ENCODE peak calls at places on chromosomes 7 and 10, in four cellular contexts. One of them, this sample, is unnamed.

GRCh38 chr7:105493928-105494325 is 28.1 kb downstream of the PUS7 start:
- DNase-seq in stomach: peak; percentile 61
- DNase-seq in transverse colon: no peak
- DNase-seq in foreskin keratinocyte: no peak
- DNase-seq in this sample: no peak

GRCh38 chr10:132716691-132717490 is 69.1 kb downstream of the NKX6-2 start:
- DNase-seq in stomach: no peak
- DNase-seq in transverse colon: no peak
- DNase-seq in foreskin keratinocyte: no peak
- DNase-seq in this sample: peak; percentile 65

GRCh38 chr7:33334349-33334748 is 205.0 kb downstream of the BBS9 start:
- DNase-seq in stomach: no peak
- DNase-seq in transverse colon: no peak
- DNase-seq in foreskin keratinocyte: peak; percentile 21
- DNase-seq in this sample: no peak

GRCh38 chr7:2108501-2109250 is 124.1 kb downstream of the MAD1L1 start:
- DNase-seq in stomach: no peak
- DNase-seq in transverse colon: no peak
- DNase-seq in foreskin keratinocyte: no peak
- DNase-seq in this sample: no peak

GRCh38 chr7:42982604-42983115 is 50.5 kb downstream of the MRPL32 start:
- DNase-seq in stomach: no peak
- DNase-seq in transverse colon: no peak
- DNase-seq in foreskin keratinocyte: no peak
- DNase-seq in this sample: no peak

GRCh38 chr7:117673367-117673766 is 193.5 kb downstream of the CFTR start:
- DNase-seq in stomach: peak; percentile 35
- DNase-seq in transverse colon: peak; percentile 71
- DNase-seq in foreskin keratinocyte: peak; percentile 41
- DNase-seq in this sample: peak; percentile 67

GRCh38 chr10:61503051-61503450 is 49.9 kb upstream of the TMEM26 start:
- DNase-seq in stomach: no peak
- DNase-seq in transverse colon: no peak
- DNase-seq in foreskin keratinocyte: peak; percentile 79
- DNase-seq in this sample: no peak

GRCh38 chr10:131759347-131759746 is 141.5 kb upstream of the PPP2R2D start:
- DNase-seq in stomach: no peak
- DNase-seq in transverse colon: no peak
- DNase-seq in foreskin keratinocyte: no peak
- DNase-seq in this sample: no peak

GRCh38 chr10:46992794-46993552 is 81.7 kb downstream of the PTPN20 start:
- DNase-seq in stomach: no peak
- DNase-seq in transverse colon: peak; percentile 25
- DNase-seq in foreskin keratinocyte: no peak
- DNase-seq in this sample: no peak

GRCh38 chr10:27072436-27073114 is 27.7 kb downstream of the ANKRD26 start:
- DNase-seq in stomach: no peak
- DNase-seq in transverse colon: no peak
- DNase-seq in foreskin keratinocyte: no peak
- DNase-seq in this sample: no peak

GRCh38 chr10:77960829-77961329 is 34.3 kb upstream of the DLG5 start:
- DNase-seq in stomach: no peak
- DNase-seq in transverse colon: no peak
- DNase-seq in foreskin keratinocyte: no peak
- DNase-seq in this sample: no peak

GRCh38 chr10:56116684-56117083 is 244.4 kb downstream of the ZWINT start:
- DNase-seq in stomach: no peak
- DNase-seq in transverse colon: no peak
- DNase-seq in foreskin keratinocyte: no peak
- DNase-seq in this sample: no peak

GRCh38 chr10:95748349-95748748 is 7.6 kb upstream of the ENTPD1 start:
- DNase-seq in stomach: no peak
- DNase-seq in transverse colon: no peak
- DNase-seq in foreskin keratinocyte: no peak
- DNase-seq in this sample: no peak

GRCh38 chr7:94823952-94824351 is 83.4 kb upstream of the PPP1R9A start:
- DNase-seq in stomach: no peak
- DNase-seq in transverse colon: no peak
- DNase-seq in foreskin keratinocyte: peak; percentile 83
- DNase-seq in this sample: no peak

GRCh38 chr10:3992374-3993178 is 207.6 kb upstream of the KLF6 start:
- DNase-seq in stomach: no peak
- DNase-seq in transverse colon: no peak
- DNase-seq in foreskin keratinocyte: no peak
- DNase-seq in this sample: no peak

GRCh38 chr7:131219277-131220041 is 108.2 kb upstream of the MKLN1 start:
- DNase-seq in stomach: no peak
- DNase-seq in transverse colon: peak; percentile 24
- DNase-seq in foreskin keratinocyte: no peak
- DNase-seq in this sample: no peak

DNA sequence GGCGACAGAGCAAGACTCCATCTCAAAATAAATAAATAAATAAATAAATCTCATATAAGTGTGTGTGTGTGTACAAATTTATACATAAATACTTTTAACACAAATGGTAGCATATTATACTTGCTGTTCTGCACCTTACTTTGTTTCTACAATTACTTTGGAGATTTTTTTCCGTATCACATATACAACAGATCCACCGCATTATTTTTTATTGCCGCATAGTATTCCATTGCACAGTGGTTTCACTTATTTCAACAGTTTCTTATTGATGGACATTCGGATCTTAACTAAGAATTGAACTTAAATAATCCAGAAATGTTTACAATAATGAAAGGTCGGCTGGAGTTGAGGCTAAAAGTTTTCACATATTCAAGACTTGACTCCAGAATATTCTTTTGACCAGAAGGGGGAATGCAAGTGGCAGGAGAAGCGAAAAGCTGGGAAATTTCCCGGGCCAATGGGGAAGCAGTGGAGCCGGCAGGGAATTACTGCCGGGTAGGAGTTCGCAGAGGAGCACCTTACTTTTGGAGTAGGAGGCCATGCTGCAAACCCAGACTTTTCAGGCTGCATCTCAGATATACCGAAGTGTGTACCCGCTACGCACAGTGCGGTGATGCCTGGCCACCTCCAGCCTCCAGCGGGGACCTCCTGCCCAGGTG is 448 bp upstream of the CNNM1 start:
- DNase-seq in stomach: no peak
- DNase-seq in transverse colon: no peak
- DNase-seq in foreskin keratinocyte: no peak
- DNase-seq in this sample: no peak
- H3K27ac ChIP-seq in stomach: no peak overlapping the region
- H3K27ac ChIP-seq in transverse colon: no peak overlapping the region
- H3K27ac ChIP-seq in foreskin keratinocyte: no peak overlapping the region
- H3K27ac ChIP-seq in this sample: no peak overlapping the region

GRCh38 chr10:79289801-79290200 is 57.5 kb upstream of the PPIF start:
- DNase-seq in stomach: peak; percentile 56
- DNase-seq in transverse colon: peak; percentile 49
- DNase-seq in foreskin keratinocyte: no peak
- DNase-seq in this sample: no peak

GRCh38 chr10:79292026-79292425 is 55.2 kb upstream of the PPIF start:
- DNase-seq in stomach: no peak
- DNase-seq in transverse colon: no peak
- DNase-seq in foreskin keratinocyte: no peak
- DNase-seq in this sample: no peak

GRCh38 chr10:79293841-79294705 is 53.2 kb upstream of the PPIF start:
- DNase-seq in stomach: no peak
- DNase-seq in transverse colon: peak; percentile 36
- DNase-seq in foreskin keratinocyte: peak; percentile 82
- DNase-seq in this sample: peak; percentile 89

GRCh38 chr10:79295593-79295992 is 51.7 kb upstream of the PPIF start:
- DNase-seq in stomach: no peak
- DNase-seq in transverse colon: peak; percentile 36
- DNase-seq in foreskin keratinocyte: no peak
- DNase-seq in this sample: peak; percentile 89

GRCh38 chr10:79292789-79293746 is 54.2 kb upstream of the PPIF start:
- DNase-seq in stomach: peak; percentile 55
- DNase-seq in transverse colon: no peak
- DNase-seq in foreskin keratinocyte: no peak
- DNase-seq in this sample: peak; percentile 88
- TF ChIP-seq CTCF in stomach: peak; percentile 18
- TF ChIP-seq CTCF in transverse colon: peak; percentile 39
- TF ChIP-seq CTCF in foreskin keratinocyte: peak; percentile 61
- TF ChIP-seq CTCF in this sample: peak; percentile 51

GRCh38 chr7:1007901-1008300 is 24.9 kb downstream of the CYP2W1 start:
- DNase-seq in stomach: peak; percentile 74
- DNase-seq in transverse colon: peak; percentile 70
- DNase-seq in foreskin keratinocyte: no peak
- DNase-seq in this sample: no peak

GRCh38 chr7:1005303-1005702 is 22.3 kb downstream of the CYP2W1 start:
- DNase-seq in stomach: no peak
- DNase-seq in transverse colon: no peak
- DNase-seq in foreskin keratinocyte: no peak
- DNase-seq in this sample: no peak

GRCh38 chr7:1000594-1000935 is 17.6 kb downstream of the CYP2W1 start:
- DNase-seq in stomach: no peak
- DNase-seq in transverse colon: no peak
- DNase-seq in foreskin keratinocyte: no peak
- DNase-seq in this sample: no peak

GRCh38 chr7:999921-1000593 is 17.1 kb downstream of the CYP2W1 start:
- DNase-seq in stomach: no peak
- DNase-seq in transverse colon: no peak
- DNase-seq in foreskin keratinocyte: no peak
- DNase-seq in this sample: no peak

GRCh38 chr7:1004018-1004880 is 21.3 kb downstream of the CYP2W1 start:
- DNase-seq in stomach: no peak
- DNase-seq in transverse colon: no peak
- DNase-seq in foreskin keratinocyte: no peak
- DNase-seq in this sample: no peak
- H3K27ac ChIP-seq in stomach: no peak overlapping the region
- H3K27ac ChIP-seq in transverse colon: no peak overlapping the region
- H3K27ac ChIP-seq in foreskin keratinocyte: no peak overlapping the region
- H3K27ac ChIP-seq in this sample: no peak overlapping the region

DNA sequence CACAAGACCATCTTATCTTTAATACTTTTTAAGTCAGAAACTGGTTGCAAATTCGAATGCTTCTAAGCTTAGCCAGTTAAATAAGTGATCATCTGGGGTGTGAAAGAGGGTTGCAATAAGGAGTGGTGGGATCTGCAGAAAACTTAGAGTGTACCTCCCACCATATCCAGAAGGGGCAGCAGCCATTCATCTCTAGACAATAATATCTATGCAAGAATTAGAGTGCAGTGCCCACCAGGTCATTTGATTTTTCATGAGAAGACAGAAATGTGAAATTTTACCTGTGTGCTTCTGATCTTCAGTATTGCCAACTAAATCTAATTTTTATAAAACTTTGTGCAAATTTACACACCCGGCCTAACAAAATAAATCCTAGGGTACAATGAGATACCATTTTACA is 127.2 kb upstream of the SP4 start:
- DNase-seq in stomach: no peak
- DNase-seq in transverse colon: no peak
- DNase-seq in foreskin keratinocyte: no peak
- DNase-seq in this sample: no peak
- TF ChIP-seq CTCF in stomach: no peak
- TF ChIP-seq CTCF in transverse colon: no peak
- TF ChIP-seq CTCF in foreskin keratinocyte: peak; percentile 42
- TF ChIP-seq CTCF in this sample: no peak

This sample was measured in spleen.